ENCODE peak calls at places on chromosomes 16 and 17, in five cellular contexts. One of them, this sample, is unnamed.

GRCh38 chr16:70589998-70590471 is 56.3 kb upstream of the IL34 start:
- DNase-seq in endothelial cell: no peak
- DNase-seq in psoas muscle: peak
- DNase-seq in HCT116: no peak
- DNase-seq in thoracic aorta: no peak
- DNase-seq in this sample: no peak

GRCh38 chr16:4265676-4266075 is 7.1 kb downstream of the TFAP4 start:
- DNase-seq in psoas muscle: no peak
- DNase-seq in thoracic aorta: no peak
- DNase-seq in HCT116: no peak
- DNase-seq in endothelial cell: no peak
- DNase-seq in this sample: no peak

GRCh38 chr16:19844945-19845641 is 39.6 kb downstream of the GPRC5B start:
- DNase-seq in HCT116: no peak
- DNase-seq in thoracic aorta: no peak
- DNase-seq in psoas muscle: no peak
- DNase-seq in endothelial cell: no peak
- DNase-seq in this sample: no peak

GRCh38 chr16:11748404-11749254 is 6.0 kb upstream of the TXNDC11 start:
- DNase-seq in endothelial cell: no peak
- DNase-seq in thoracic aorta: no peak
- DNase-seq in psoas muscle: no peak
- DNase-seq in HCT116: no peak
- DNase-seq in this sample: no peak

GRCh38 chr17:16987830-16988601 is 16.1 kb upstream of the TNFRSF13B start:
- DNase-seq in HCT116: no peak
- DNase-seq in thoracic aorta: no peak
- DNase-seq in psoas muscle: peak
- DNase-seq in endothelial cell: no peak
- DNase-seq in this sample: peak

GRCh38 chr17:57915980-57916757 is 39.0 kb downstream of the CUEDC1 start:
- DNase-seq in HCT116: no peak
- DNase-seq in endothelial cell: peak
- DNase-seq in psoas muscle: no peak
- DNase-seq in thoracic aorta: no peak
- DNase-seq in this sample: peak

GRCh38 chr17:10062757-10063385 is 135.5 kb downstream of the GAS7 start:
- DNase-seq in thoracic aorta: no peak
- DNase-seq in endothelial cell: no peak
- DNase-seq in HCT116: no peak
- DNase-seq in psoas muscle: no peak
- DNase-seq in this sample: no peak

GRCh38 chr16:27551046-27551445 is 1.1 kb downstream of the KATNIP start:
- DNase-seq in thoracic aorta: no peak
- DNase-seq in endothelial cell: no peak
- DNase-seq in HCT116: no peak
- DNase-seq in psoas muscle: no peak
- DNase-seq in this sample: no peak

GRCh38 chr17:37643829-37644228 is 583 bp upstream of the DDX52 start:
- DNase-seq in thoracic aorta: no peak
- DNase-seq in endothelial cell: no peak
- DNase-seq in psoas muscle: no peak
- DNase-seq in HCT116: no peak
- DNase-seq in this sample: no peak

GRCh38 chr16:60686824-60687223 is 1349.4 kb downstream of the CDH8 start:
- DNase-seq in HCT116: no peak
- DNase-seq in psoas muscle: no peak
- DNase-seq in endothelial cell: no peak
- DNase-seq in thoracic aorta: no peak
- DNase-seq in this sample: no peak

GRCh38 chr17:37516131-37516561 is 26.5 kb downstream of the DUSP14 start:
- DNase-seq in psoas muscle: no peak
- DNase-seq in endothelial cell: no peak
- DNase-seq in HCT116: no peak
- DNase-seq in thoracic aorta: no peak
- DNase-seq in this sample: no peak

GRCh38 chr17:66271512-66271911 is 30.9 kb upstream of the PRKCA start:
- DNase-seq in thoracic aorta: no peak
- DNase-seq in endothelial cell: no peak
- DNase-seq in HCT116: no peak
- DNase-seq in psoas muscle: no peak
- DNase-seq in this sample: no peak

GRCh38 chr17:44905006-44906000 is 6.1 kb upstream of the EFTUD2 start:
- DNase-seq in psoas muscle: no peak
- DNase-seq in endothelial cell: no peak
- DNase-seq in HCT116: no peak
- DNase-seq in thoracic aorta: no peak
- DNase-seq in this sample: no peak

GRCh38 chr17:74493381-74493833 is 27.0 kb downstream of the CD300A start:
- DNase-seq in thoracic aorta: no peak
- DNase-seq in HCT116: peak
- DNase-seq in endothelial cell: peak
- DNase-seq in psoas muscle: peak
- DNase-seq in this sample: peak

GRCh38 chr16:81495321-81496234 is 51.0 kb downstream of the CMIP start:
- DNase-seq in HCT116: no peak
- DNase-seq in thoracic aorta: no peak
- DNase-seq in psoas muscle: peak
- DNase-seq in endothelial cell: no peak
- DNase-seq in this sample: no peak

GRCh38 chr17:49216953-49217650 is 6.6 kb downstream of the ABI3 start:
- DNase-seq in HCT116: no peak
- DNase-seq in thoracic aorta: no peak
- DNase-seq in endothelial cell: no peak
- DNase-seq in psoas muscle: peak
- DNase-seq in this sample: no peak

GRCh38 chr17:49219987-49220386 is 9.5 kb downstream of the ABI3 start:
- DNase-seq in HCT116: no peak
- DNase-seq in thoracic aorta: no peak
- DNase-seq in psoas muscle: no peak
- DNase-seq in endothelial cell: no peak
- DNase-seq in this sample: no peak

GRCh38 chr17:49216482-49216881 is 6.0 kb downstream of the ABI3 start:
- DNase-seq in endothelial cell: no peak
- DNase-seq in thoracic aorta: no peak
- DNase-seq in psoas muscle: no peak
- DNase-seq in HCT116: no peak
- DNase-seq in this sample: no peak

GRCh38 chr17:49217651-49218413 is 7.3 kb downstream of the ABI3 start:
- DNase-seq in endothelial cell: no peak
- DNase-seq in HCT116: no peak
- DNase-seq in psoas muscle: peak
- DNase-seq in thoracic aorta: no peak
- DNase-seq in this sample: no peak

DNA sequence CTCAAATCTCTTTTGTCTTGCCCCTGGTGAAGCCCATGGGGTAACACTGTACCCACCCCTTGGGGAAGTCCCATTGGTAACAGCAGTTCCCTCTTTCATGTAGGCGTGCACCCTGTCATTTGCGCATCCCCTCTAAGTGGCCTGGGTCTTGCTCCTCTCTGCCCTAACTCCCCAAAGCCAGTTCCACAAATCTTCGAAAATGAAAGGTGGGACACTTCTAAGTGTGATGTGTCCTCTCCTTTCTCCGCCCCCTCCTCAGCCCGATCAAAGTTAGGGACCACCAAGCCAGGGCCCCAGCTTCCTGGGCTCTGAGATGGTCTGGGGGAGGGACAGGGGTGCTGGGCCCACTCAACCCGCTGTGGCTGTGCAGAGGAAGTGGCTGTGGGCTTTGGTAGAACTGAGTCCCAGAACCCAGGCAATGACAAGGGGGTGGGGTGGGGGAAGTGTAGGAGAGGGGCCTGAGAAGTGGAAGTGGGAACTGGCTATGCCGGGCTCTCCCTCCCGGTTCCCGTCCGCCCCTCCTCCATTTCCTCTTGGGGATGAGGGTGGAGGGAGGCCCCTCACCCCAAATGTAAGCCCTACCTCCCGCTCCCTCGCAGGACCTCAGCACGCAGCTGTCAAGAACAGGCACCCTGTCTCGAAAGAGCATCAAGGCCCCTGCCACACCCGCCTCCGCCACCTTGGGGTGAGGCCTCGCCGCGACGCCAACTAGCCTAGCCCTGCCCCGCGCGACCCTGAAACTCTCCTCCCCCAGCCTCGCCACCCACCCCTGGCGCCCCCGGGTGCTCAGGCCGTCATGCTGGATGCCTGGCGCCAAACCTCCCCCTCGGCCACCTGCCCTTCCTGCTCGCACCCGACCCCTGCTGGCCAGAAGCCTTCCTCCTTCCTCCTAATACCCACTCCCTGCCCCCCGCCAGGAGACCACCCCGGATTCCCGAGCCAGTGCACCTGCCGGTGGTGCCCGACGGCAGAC is 8.7 kb downstream of the ABI3 start:
- DNase-seq in psoas muscle: peak
- DNase-seq in HCT116: no peak
- DNase-seq in thoracic aorta: no peak
- DNase-seq in endothelial cell: no peak
- DNase-seq in this sample: no peak
- TF ChIP-seq CTCF in psoas muscle: no peak
- TF ChIP-seq CTCF in HCT116: peak
- TF ChIP-seq CTCF in thoracic aorta: no peak
- TF ChIP-seq CTCF in endothelial cell: no peak
- TF ChIP-seq CTCF in this sample: no peak

GRCh38 chr17:18004901-18005305 is 32.2 kb downstream of the DRC3 start:
- DNase-seq in psoas muscle: peak
- DNase-seq in HCT116: no peak
- DNase-seq in thoracic aorta: no peak
- DNase-seq in endothelial cell: no peak
- DNase-seq in this sample: peak
- TF ChIP-seq CTCF in psoas muscle: peak
- TF ChIP-seq CTCF in HCT116: peak
- TF ChIP-seq CTCF in thoracic aorta: peak
- TF ChIP-seq CTCF in endothelial cell: peak
- TF ChIP-seq CTCF in this sample: peak

DNA sequence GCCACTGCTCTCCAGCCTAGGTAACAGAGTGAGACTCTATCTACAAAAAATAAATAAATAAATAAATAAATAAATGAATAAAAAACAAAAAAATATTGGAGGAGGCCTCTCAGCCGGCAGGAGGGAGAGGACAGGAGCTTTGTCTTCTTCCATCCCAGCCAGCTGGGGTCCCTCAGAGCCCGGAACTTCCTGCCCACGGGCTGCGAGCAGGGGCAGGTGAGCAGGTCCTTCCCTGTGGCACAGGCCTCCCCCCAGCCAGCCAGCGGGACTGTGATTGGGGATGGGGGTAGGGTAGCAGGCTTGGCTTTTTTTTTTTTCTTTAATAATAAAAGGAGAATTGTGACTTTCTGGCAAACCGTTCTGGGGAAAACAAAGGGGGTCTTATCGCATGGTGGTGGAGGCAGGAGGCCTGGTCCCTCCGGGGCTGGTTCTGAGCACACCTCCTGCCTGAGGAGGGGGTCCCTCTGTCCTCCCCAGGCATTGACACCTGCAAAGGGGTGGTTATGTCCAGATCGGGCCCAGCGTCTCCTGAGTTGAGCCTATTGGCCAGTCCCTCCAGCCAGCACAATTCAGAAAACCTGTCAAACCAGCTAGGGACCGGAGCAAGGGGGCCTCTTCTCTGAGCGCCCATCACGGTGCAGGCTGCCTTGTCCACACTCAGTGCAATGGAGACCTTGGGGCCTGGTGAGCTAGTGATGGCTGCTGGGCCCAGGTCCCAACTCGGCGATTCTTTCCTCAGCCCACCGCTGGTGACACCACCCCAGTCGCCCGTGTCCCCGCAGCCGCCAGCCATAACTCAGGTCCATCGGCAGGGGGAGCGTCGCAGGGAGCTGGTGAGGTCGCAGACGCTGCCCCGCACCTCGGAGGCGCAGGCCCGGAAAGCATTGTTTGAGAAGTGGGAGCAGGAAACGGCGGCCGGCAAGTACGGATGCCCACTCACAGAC is 10.3 kb downstream of the SMTNL2 start:
- DNase-seq in endothelial cell: peak
- DNase-seq in psoas muscle: peak
- DNase-seq in thoracic aorta: no peak
- DNase-seq in HCT116: no peak
- DNase-seq in this sample: peak
- TF ChIP-seq CTCF in endothelial cell: peak
- TF ChIP-seq CTCF in psoas muscle: peak
- TF ChIP-seq CTCF in thoracic aorta: no peak
- TF ChIP-seq CTCF in HCT116: no peak
- TF ChIP-seq CTCF in this sample: no peak

GRCh38 chr17:1797323-1797722 is 32.4 kb downstream of the SMYD4 start:
- DNase-seq in thoracic aorta: no peak
- DNase-seq in HCT116: no peak
- DNase-seq in psoas muscle: no peak
- DNase-seq in endothelial cell: no peak
- DNase-seq in this sample: peak
- TF ChIP-seq CTCF in thoracic aorta: no peak
- TF ChIP-seq CTCF in HCT116: no peak
- TF ChIP-seq CTCF in psoas muscle: no peak
- TF ChIP-seq CTCF in endothelial cell: no peak
- TF ChIP-seq CTCF in this sample: no peak

DNA sequence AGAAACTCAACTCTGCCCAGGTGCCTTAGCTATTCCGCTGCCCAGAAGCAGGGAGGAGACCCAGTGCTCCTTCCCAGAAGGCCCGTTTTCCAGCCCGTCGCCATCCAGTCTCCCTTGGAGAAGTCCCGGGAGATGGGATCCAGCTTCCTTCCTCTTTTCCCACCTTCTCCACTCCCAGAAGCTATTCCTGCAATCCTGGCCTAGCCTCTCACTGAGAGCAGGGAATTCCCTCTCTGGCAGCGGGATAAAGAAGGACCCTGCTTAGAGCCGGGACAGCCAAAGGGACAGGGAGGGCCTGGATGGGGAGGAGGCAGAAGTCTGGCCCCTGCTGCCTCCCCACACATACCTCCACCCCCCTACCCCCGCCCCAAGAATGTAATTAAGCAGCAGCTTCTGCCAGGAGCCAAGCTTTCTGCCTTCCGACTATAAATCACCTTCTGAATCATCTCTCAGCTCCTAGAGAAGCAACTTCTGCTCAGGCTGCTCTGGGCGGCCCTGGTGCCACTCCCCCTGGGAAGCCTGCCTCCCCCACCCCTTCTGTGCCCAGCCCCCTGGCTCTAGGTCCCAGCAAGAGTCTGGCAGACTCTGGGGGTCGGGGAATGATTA is 6.4 kb downstream of the WNT3 start:
- DNase-seq in HCT116: no peak
- DNase-seq in psoas muscle: no peak
- DNase-seq in endothelial cell: no peak
- DNase-seq in thoracic aorta: no peak
- DNase-seq in this sample: no peak
- TF ChIP-seq CTCF in HCT116: no peak
- TF ChIP-seq CTCF in psoas muscle: no peak
- TF ChIP-seq CTCF in endothelial cell: no peak
- TF ChIP-seq CTCF in thoracic aorta: no peak
- TF ChIP-seq CTCF in this sample: no peak

This sample was measured in glutamatergic neuron.